ENCODE peak calls at places on chromosomes 2 and 18, in four cellular contexts. F, E, W and T are unnamed samples.
A peak's percentile ranks its signal among the peaks of the same experiment; 100 is the strongest.

GRCh38 chr2:53473236-53473635 is 294.4 kb upstream of the CHAC2 start:
- DNase-seq in F (no peak), E (peak; percentile 45), W (no peak), T (peak; percentile 24)

GRCh38 chr2:85843543-85843942 is 45.2 kb downstream of the ST3GAL5 start:
- DNase-seq in F (no peak), E (peak; percentile 47), W (no peak), T (peak; percentile 25)

GRCh38 chr2:86138736-86139625 is 32.9 kb downstream of the PTCD3 start:
- DNase-seq in F (no peak), E (no peak), W (no peak), T (peak; percentile 4)

GRCh38 chr2:234814366-234814765 is 137.5 kb upstream of the SH3BP4 start:
- DNase-seq in F (no peak), E (no peak), W (no peak), T (no peak)

GRCh38 chr2:196985524-196986183 is 59.1 kb upstream of the PGAP1 start:
- DNase-seq in F (no peak), E (no peak), W (no peak), T (no peak)

GRCh38 chr2:114022360-114023085 is 132.6 kb downstream of the ACTR3 start:
- DNase-seq in F (peak; percentile 90), E (no peak), W (no peak), T (no peak)

GRCh38 chr2:44829771-44830170 is 111.7 kb upstream of the SIX3 start:
- DNase-seq in F (no peak), E (no peak), W (no peak), T (no peak)

GRCh38 chr2:100619951-100620350 is 57.2 kb downstream of the PDCL3 start:
- DNase-seq in F (no peak), E (peak; percentile 2), W (no peak), T (no peak)

GRCh38 chr2:109017017-109017416 is 28.0 kb upstream of the EDAR start:
- DNase-seq in F (no peak), E (no peak), W (no peak), T (no peak)

GRCh38 chr18:36719630-36720029 is 109.2 kb downstream of the TPGS2 start:
- DNase-seq in F (no peak), E (no peak), W (no peak), T (no peak)

GRCh38 chr2:86747708-86748627 is 27.9 kb downstream of the RMND5A start:
- DNase-seq in F (peak; percentile 90), E (no peak), W (no peak), T (peak; percentile 13)

GRCh38 chr2:11250400-11251277 is 93.8 kb downstream of the ROCK2 start:
- DNase-seq in F (peak; percentile 29), E (no peak), W (no peak), T (no peak)

GRCh38 chr2:172556284-172557033 is 569 bp downstream of the PDK1 start:
- DNase-seq in F (peak; percentile 62), E (peak; percentile 88), W (peak; percentile 25), T (peak; percentile 91)

GRCh38 chr2:61562615-61563014 is 24.5 kb upstream of the XPO1 start:
- DNase-seq in F (no peak), E (no peak), W (no peak), T (no peak)

GRCh38 chr2:62577994-62578836 is 72.2 kb upstream of the TMEM17 start:
- DNase-seq in F (peak; percentile 92), E (no peak), W (no peak), T (no peak)

GRCh38 chr2:173874899-173875247 is 90.3 kb downstream of the SP3 start:
- DNase-seq in F (no peak), E (no peak), W (peak; percentile 84), T (no peak)

GRCh38 chr2:190627881-190628412 is 20.9 kb upstream of the NAB1 start:
- DNase-seq in F (no peak), E (no peak), W (no peak), T (no peak)

GRCh38 chr2:43073373-43073772 is 153.0 kb downstream of the ZFP36L2 start:
- DNase-seq in F (peak; percentile 36), E (no peak), W (no peak), T (no peak)

GRCh38 chr2:43074052-43074451 is 152.4 kb downstream of the ZFP36L2 start:
- DNase-seq in F (no peak), E (no peak), W (no peak), T (no peak)

GRCh38 chr2:43075906-43076585 is 150.4 kb downstream of the ZFP36L2 start:
- DNase-seq in F (peak; percentile 86), E (no peak), W (no peak), T (no peak)

GRCh38 chr2:43075054-43075593 is 151.3 kb downstream of the ZFP36L2 start:
- DNase-seq in F (peak; percentile 99), E (no peak), W (no peak), T (no peak)

DNA sequence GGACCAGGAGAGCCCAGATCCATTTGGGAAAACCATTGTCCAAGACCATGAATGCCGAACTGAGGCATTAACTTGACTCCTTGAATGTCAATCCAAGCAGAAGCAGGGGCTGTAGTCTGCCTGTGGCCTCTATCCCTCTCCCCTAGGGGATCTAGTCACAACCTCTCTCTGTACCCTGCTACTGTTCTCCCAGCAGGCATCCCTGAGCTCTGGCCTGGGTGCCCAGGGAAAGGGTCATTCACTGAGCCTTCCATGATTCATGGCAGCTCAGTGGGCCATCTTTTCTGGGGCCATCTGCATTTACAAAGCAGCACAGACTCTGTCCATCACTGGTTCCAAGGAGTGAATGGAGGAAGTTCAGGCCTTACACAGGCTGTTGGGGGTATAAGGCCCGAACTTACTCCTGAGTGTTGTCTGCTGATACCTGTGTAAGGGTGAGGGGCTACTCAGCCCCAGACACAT is 151.8 kb downstream of the ZFP36L2 start:
- DNase-seq in F (no peak), E (no peak), W (no peak), T (no peak)
- H3K4me1 ChIP-seq in F (peaks cover 49% of the 10 kb centered on the region), E (no peaks in the 10 kb centered on the region), W (no peaks in the 10 kb centered on the region), T (no peaks in the 10 kb centered on the region)

GRCh38 chr2:95301186-95301585 is 4.0 kb downstream of the KCNIP3 start:
- DNase-seq in F (no peak), E (no peak), W (no peak), T (no peak)
- H2AFZ ChIP-seq in F (no peak overlapping the region), E (no peak overlapping the region), W (no peak overlapping the region), T (no peak overlapping the region)

DNA sequence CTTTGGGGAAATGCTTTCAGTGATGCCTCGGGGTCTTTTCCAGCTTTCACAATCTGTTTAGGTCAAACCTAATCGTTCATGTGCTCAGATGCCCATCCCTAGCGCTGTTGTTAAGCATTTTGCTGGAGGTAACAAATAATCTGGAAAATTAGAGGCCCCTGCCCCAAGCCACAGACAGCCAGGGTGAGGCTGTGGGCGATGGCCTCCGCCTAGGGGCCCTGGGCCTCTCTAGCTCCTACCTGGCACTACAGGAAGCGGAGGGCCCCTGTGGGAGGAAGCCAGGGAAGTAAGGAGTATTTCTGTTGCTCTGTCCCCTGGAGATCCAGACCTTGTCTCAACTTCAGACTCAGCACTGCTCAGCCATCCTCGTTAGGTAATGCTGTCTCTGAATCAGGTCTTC is 12.5 kb upstream of the FOSL2 start:
- DNase-seq in F (no peak), E (no peak), W (no peak), T (no peak)
- H3K4me1 ChIP-seq in F (no peaks in the 10 kb centered on the region), E (no peaks in the 10 kb centered on the region), W (no peaks in the 10 kb centered on the region), T (no peaks in the 10 kb centered on the region)

GRCh38 chr2:111029135-111029927 is 91.4 kb upstream of the BCL2L11 start:
- DNase-seq in F (no peak), E (peak; percentile 89), W (no peak), T (no peak)
- H2AFZ ChIP-seq in F (no peak overlapping the region), E (no peak overlapping the region), W (no peak overlapping the region), T (no peak overlapping the region)

GRCh38 chr2:39494784-39495251 is 57.7 kb upstream of the MAP4K3 start:
- DNase-seq in F (peak; percentile 98), E (no peak), W (peak; percentile 66), T (no peak)
- H3K4me1 ChIP-seq in F (peaks cover 13% of the 10 kb centered on the region), E (peaks cover 9% of the 10 kb centered on the region), W (peaks cover 21% of the 10 kb centered on the region), T (peaks cover 37% of the 10 kb centered on the region)

DNA sequence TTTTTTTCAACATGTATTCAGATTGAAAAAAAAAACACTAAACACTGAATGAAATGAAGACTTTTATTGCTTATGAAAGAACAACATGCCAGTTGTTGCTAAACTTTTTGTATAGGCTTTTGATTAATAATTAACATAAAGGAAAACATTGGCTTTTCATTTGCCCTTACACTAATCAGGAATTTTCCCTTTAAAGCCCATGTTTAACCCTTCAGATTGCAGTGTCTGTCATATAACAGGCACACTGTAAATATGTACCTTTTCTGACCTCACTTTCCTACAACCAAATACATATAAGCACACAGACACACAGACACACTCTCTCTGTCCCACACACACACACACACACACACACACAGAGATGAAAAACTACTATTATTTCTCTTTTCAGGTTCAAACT is 84.4 kb downstream of the MAP2 start:
- DNase-seq in F (no peak), E (no peak), W (no peak), T (no peak)
- H2AFZ ChIP-seq in F (no peak overlapping the region), E (no peak overlapping the region), W (no peak overlapping the region), T (no peak overlapping the region)

GRCh38 chr2:3204031-3204430 is 173.6 kb downstream of the EIPR1 start:
- DNase-seq in F (no peak), E (no peak), W (no peak), T (no peak)
- H3K4me1 ChIP-seq in F (no peaks in the 10 kb centered on the region), E (peaks cover 3% of the 10 kb centered on the region), W (no peaks in the 10 kb centered on the region), T (no peaks in the 10 kb centered on the region)